ENCODE peak calls at places on chromosome 21, in seven cellular contexts. V is AG10803, J is right atrium auricular region, N is GM12878, D is heart right ventricle, W is fibroblast of the aortic adventitia, R is BE2C. E is an unnamed sample.

GRCh38 chr21:26070822-26071425 is 99.6 kb downstream of the APP start:
- DNase-seq in V (peak), J (no peak), N (no peak), D (no peak), W (peak), R (peak), E (peak)

GRCh38 chr21:32392299-32392879 is 423 bp downstream of the URB1 start:
- DNase-seq in V (no peak), J (no peak), N (no peak), D (no peak), W (no peak), R (no peak), E (peak)

GRCh38 chr21:38958940-38959685 is 153.4 kb downstream of the ETS2 start:
- DNase-seq in V (peak), J (peak), N (no peak), D (no peak), W (peak), R (no peak), E (peak)

GRCh38 chr21:29092102-29092959 is 18.9 kb upstream of the CCT8 start:
- DNase-seq in V (peak), J (no peak), N (no peak), D (no peak), W (peak), R (no peak), E (peak)

GRCh38 chr21:36859744-36860501 is 106.5 kb downstream of the HLCS start:
- DNase-seq in V (peak), J (peak), N (no peak), D (peak), W (no peak), R (peak), E (peak)

GRCh38 chr21:32817206-32817605 is 45.7 kb upstream of the PAXBP1 start:
- DNase-seq in V (no peak), J (no peak), N (no peak), D (no peak), W (no peak), R (no peak), E (no peak)

GRCh38 chr21:29443398-29444010 is 144.8 kb downstream of the BACH1 start:
- DNase-seq in V (peak), J (no peak), N (no peak), D (no peak), W (peak), R (no peak), E (no peak)

GRCh38 chr21:32889596-32889995 is 118.0 kb upstream of the PAXBP1 start:
- DNase-seq in V (peak), J (no peak), N (no peak), D (no peak), W (peak), R (no peak), E (no peak)

GRCh38 chr21:21715286-21715969 is 717.2 kb downstream of the NCAM2 start:
- DNase-seq in V (peak), J (no peak), N (no peak), D (no peak), W (peak), R (no peak), E (peak)

GRCh38 chr21:35038772-35039145 is 10.3 kb downstream of the RUNX1 start:
- DNase-seq in V (no peak), J (peak), N (no peak), D (no peak), W (no peak), R (no peak), E (no peak)

GRCh38 chr21:36887983-36888382 is 78.5 kb downstream of the HLCS start:
- DNase-seq in V (no peak), J (no peak), N (no peak), D (no peak), W (no peak), R (peak), E (no peak)

GRCh38 chr21:34878501-34878900 is 170.6 kb downstream of the RUNX1 start:
- DNase-seq in V (no peak), J (peak), N (no peak), D (no peak), W (no peak), R (no peak), E (no peak)

GRCh38 chr21:41069305-41069642 is 98.7 kb upstream of the BACE2 start:
- DNase-seq in V (no peak), J (no peak), N (no peak), D (no peak), W (no peak), R (no peak), E (no peak)

GRCh38 chr21:41065539-41065938 is 102.4 kb upstream of the BACE2 start:
- DNase-seq in V (peak), J (no peak), N (no peak), D (no peak), W (no peak), R (no peak), E (no peak)

GRCh38 chr21:41071410-41071809 is 96.5 kb upstream of the BACE2 start:
- DNase-seq in V (no peak), J (no peak), N (no peak), D (no peak), W (no peak), R (no peak), E (no peak)

GRCh38 chr21:41066086-41066938 is 101.6 kb upstream of the BACE2 start:
- DNase-seq in V (no peak), J (no peak), N (no peak), D (peak), W (no peak), R (no peak), E (peak)

DNA sequence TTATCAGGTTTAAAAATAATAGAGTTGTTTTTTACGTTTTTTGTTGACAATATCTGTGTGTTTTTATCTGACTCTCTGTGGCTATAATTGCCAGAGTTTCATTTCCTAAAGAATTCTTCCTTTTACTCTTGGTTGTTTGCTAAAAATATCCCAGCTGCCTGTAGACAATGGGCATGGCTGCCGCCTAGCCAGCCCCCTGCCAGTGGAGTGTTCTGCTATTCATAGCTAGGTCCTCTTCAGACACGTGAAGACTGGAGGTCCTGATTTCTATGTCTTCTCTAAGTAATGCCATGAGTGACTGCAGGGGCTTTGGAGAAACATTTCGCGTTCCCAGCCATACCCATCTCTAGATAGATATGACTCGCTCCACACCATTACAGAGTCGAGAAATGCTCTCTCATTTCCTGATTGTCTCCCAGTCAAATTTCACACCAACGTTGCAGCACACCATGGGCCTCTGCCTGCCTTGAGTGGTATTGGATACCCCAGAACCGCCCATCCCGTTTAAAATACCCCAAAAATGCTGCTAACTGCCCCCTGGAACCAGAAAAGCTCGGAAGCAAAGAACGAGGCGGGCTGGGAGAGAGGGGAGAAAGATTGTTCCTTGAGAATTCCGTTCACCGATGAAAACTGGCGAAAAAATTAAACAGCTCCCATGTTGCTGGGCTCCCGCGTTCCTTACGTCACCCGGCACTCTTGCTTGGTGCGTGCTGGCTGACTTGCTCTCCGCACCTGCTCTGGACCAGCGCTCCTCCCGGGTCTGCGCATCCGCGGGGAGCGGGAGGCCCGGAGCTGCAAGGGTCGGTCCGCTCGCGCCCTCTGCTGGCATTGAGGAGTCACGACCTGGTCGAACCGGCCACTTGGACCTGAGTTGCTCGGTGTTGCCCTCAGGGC is 99.3 kb upstream of the BACE2 start:
- DNase-seq in V (peak), J (peak), N (no peak), D (peak), W (peak), R (peak), E (peak)
- TF ChIP-seq CTCF in V (peak), J (peak), N (peak), D (peak), W (peak), R (peak), E (peak)

GRCh38 chr21:17575076-17575475 is 37.6 kb downstream of the BTG3 start:
- DNase-seq in V (no peak), J (no peak), N (no peak), D (no peak), W (no peak), R (no peak), E (no peak)

GRCh38 chr21:17578162-17578561 is 34.5 kb downstream of the BTG3 start:
- DNase-seq in V (no peak), J (no peak), N (no peak), D (no peak), W (no peak), R (no peak), E (no peak)

GRCh38 chr21:17577701-17578100 is 35.0 kb downstream of the BTG3 start:
- DNase-seq in V (no peak), J (no peak), N (no peak), D (no peak), W (no peak), R (no peak), E (no peak)

GRCh38 chr21:17572431-17572830 is 40.3 kb downstream of the BTG3 start:
- DNase-seq in V (no peak), J (no peak), N (no peak), D (no peak), W (no peak), R (no peak), E (no peak)

DNA sequence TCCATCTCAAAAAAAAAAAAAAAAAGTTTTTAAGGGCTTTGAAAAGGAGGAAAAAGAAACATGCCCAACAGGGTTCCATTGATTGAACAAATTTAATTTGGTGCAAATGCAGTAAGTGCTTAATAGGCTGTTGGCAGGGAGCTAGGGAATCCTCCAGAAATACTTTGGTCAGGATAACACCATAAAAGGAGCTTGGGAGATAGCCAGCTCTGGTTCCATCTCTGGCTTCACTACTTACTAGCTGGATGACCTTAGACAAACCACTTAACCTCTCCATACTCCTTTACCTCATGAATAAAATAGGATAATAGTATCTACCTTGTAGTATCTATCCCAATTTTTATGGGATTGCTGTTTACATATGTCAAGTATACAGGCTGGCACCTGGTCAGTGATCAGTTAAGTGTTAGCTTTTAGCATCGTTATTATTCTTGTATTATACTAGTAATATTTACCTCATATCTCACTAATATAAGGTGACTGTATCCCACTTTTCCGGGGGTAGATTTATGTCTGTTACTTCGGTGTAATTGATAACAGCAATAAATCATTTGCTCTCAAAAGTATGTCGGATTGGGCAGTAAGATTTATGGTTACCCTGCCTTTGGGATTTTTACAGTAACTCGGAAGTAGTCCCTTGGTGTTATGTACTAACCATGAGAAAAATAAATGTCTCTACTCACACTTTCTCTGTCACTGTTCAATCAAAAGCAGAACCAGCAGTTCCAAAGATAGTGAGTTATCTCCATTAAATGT is 36.4 kb downstream of the BTG3 start:
- DNase-seq in V (no peak), J (no peak), N (no peak), D (no peak), W (no peak), R (peak), E (no peak)
- H3K4me3 ChIP-seq in V (no peak), J (no peak), N (no peak), D (no peak), W (no peak), R (no peak), E (no peak)

DNA sequence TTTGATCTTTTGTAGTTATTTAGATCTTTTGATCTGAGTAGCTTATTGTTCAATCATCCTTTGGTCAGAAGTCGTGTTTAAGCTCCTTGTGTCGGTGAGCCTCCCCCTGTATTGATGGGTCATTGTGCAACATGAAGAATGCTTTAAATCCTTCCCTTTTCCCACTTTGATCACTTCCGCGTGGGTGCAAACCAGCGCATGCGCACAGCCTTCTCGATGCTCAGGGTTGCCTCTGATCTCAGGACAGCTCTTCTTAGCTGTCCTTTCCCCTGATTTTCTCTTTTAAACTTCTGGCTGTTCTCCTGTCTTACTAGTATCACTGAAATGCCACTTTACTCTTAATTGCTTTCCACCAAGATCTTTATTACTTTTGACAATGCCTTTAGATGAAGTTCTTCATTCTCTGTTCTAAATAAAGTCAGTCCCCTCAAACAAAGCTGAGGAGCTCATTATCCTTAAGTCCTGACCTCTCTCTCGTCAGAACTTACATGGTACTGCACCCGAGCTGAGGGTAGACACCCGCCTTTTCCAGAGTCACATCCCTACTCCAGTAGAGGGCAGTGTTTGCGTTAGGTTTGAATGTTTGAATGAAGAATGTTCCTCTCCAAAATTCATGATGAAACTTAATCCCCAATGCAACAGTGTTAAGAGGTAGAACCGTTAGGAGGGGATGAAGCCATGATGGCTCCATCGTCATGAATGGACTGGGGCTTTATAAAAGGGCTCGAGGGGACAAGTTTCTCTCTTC is 547.9 kb upstream of the TMPRSS15 start:
- DNase-seq in V (no peak), J (no peak), N (no peak), D (no peak), W (no peak), R (peak), E (peak)
- TF ChIP-seq CTCF in V (no peak), J (no peak), N (no peak), D (peak), W (no peak), R (peak), E (peak)

GRCh38 chr21:42615924-42616323 is 37.5 kb upstream of the PDE9A start:
- DNase-seq in V (no peak), J (no peak), N (no peak), D (no peak), W (no peak), R (no peak), E (no peak)
- H3K4me3 ChIP-seq in V (no peak), J (no peak), N (no peak), D (no peak), W (no peak), R (no peak), E (no peak)

GRCh38 chr21:43717967-43718871 is 710 bp upstream of the PDXK start:
- DNase-seq in V (no peak), J (no peak), N (no peak), D (no peak), W (no peak), R (no peak), E (no peak)

GRCh38 chr21:43719748-43720538 is 1.0 kb downstream of the PDXK start:
- DNase-seq in V (no peak), J (no peak), N (no peak), D (no peak), W (no peak), R (no peak), E (no peak)

GRCh38 chr21:43717166-43717853 is 1.6 kb upstream of the PDXK start:
- DNase-seq in V (peak), J (no peak), N (no peak), D (no peak), W (no peak), R (no peak), E (no peak)

GRCh38 chr21:43720539-43721224 is 1.8 kb downstream of the PDXK start:
- DNase-seq in V (no peak), J (no peak), N (no peak), D (no peak), W (no peak), R (no peak), E (no peak)

DNA sequence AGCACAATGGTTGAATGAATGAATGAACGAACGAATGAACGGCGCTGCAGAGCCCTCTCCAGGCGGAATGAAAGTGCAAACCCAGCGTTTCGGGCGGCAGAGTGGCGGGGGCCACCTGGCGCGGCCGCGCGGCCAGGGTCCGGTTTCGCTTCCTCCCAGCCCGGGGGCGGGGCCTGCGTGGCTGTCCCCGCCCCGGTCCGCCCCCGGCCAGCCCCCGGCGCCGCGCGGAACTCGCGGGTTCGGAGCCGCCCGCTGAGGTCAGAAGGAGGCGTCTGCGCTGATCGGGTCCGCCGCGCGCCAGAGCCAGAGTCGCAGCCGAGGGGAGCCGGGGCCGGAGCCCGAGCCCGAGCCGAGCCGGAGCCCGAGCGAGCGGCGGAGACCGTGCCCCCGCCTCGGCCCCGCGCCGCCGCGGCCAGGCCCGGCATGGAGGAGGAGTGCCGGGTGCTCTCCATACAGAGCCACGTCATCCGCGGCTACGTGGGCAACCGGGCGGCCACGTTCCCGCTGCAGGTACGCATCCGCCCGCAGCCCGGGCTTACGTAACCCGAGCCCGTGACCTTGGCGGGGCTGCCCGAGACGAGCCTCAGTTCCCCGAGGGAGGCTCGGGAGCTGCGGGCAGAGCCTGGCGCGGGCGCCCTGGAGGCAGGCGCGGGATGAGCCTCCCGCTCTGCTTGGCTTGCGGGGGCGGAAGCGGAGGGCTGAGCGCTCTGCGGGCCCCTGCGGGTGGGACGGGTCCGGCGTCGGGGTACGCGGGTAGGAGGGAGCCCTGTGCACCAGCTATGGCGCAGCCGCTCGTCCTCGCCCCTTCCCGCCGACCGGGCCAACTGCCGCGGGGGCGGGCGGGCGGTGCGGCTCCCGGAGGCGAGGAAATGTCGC is at the start of gene PDXK:
- DNase-seq in V (peak), J (peak), N (peak), D (peak), W (peak), R (peak), E (peak)
- TF ChIP-seq CTCF in V (no peak), J (no peak), N (peak), D (no peak), W (no peak), R (peak), E (peak)

E was measured in choroid plexus epithelial cell.